ENCODE peak calls at places on chromosomes 7 and 10, in nine cellular contexts. One of them, this sample, is unnamed.

GRCh38 chr10:131316321-131317075 is 5.0 kb upstream of the TCERG1L start:
- DNase-seq in mesenchymal stem cell: no peak
- DNase-seq in NCI-H2171 treated with DMSO at 0.1 percent for 48 hours: no peak
- DNase-seq in RPMI7951: no peak
- DNase-seq in iPS DF 19.7: no peak
- DNase-seq in osteocyte: no peak
- DNase-seq in substantia nigra: no peak
- DNase-seq in amniotic epithelial cell: no peak
- DNase-seq in hippocampal formation: no peak
- DNase-seq in this sample: no peak

GRCh38 chr7:84824057-84824651 is 362.7 kb downstream of the SEMA3D start:
- DNase-seq in substantia nigra: no peak
- DNase-seq in amniotic epithelial cell: no peak
- DNase-seq in mesenchymal stem cell: no peak
- DNase-seq in iPS DF 19.7: no peak
- DNase-seq in RPMI7951: no peak
- DNase-seq in NCI-H2171 treated with DMSO at 0.1 percent for 48 hours: no peak
- DNase-seq in hippocampal formation: no peak
- DNase-seq in osteocyte: no peak
- DNase-seq in this sample: no peak

GRCh38 chr7:153921408-153921807 is 130.8 kb upstream of the DPP6 start:
- DNase-seq in substantia nigra: no peak
- DNase-seq in osteocyte: no peak
- DNase-seq in mesenchymal stem cell: no peak
- DNase-seq in NCI-H2171 treated with DMSO at 0.1 percent for 48 hours: no peak
- DNase-seq in RPMI7951: no peak
- DNase-seq in iPS DF 19.7: no peak
- DNase-seq in amniotic epithelial cell: no peak
- DNase-seq in hippocampal formation: no peak
- DNase-seq in this sample: no peak

GRCh38 chr7:28685660-28686417 is 272.3 kb downstream of the TRIL start:
- DNase-seq in NCI-H2171 treated with DMSO at 0.1 percent for 48 hours: peak
- DNase-seq in hippocampal formation: peak
- DNase-seq in iPS DF 19.7: peak
- DNase-seq in osteocyte: peak
- DNase-seq in mesenchymal stem cell: peak
- DNase-seq in amniotic epithelial cell: peak
- DNase-seq in RPMI7951: peak
- DNase-seq in substantia nigra: peak
- DNase-seq in this sample: peak

GRCh38 chr10:129846991-129847391 is 117.1 kb downstream of the EBF3 start:
- DNase-seq in iPS DF 19.7: no peak
- DNase-seq in RPMI7951: no peak
- DNase-seq in osteocyte: peak
- DNase-seq in mesenchymal stem cell: no peak
- DNase-seq in substantia nigra: no peak
- DNase-seq in hippocampal formation: no peak
- DNase-seq in NCI-H2171 treated with DMSO at 0.1 percent for 48 hours: no peak
- DNase-seq in amniotic epithelial cell: no peak
- DNase-seq in this sample: peak

GRCh38 chr10:49740346-49741107 is 21.6 kb downstream of the OGDHL start:
- DNase-seq in substantia nigra: no peak
- DNase-seq in amniotic epithelial cell: no peak
- DNase-seq in osteocyte: peak
- DNase-seq in RPMI7951: peak
- DNase-seq in NCI-H2171 treated with DMSO at 0.1 percent for 48 hours: no peak
- DNase-seq in iPS DF 19.7: no peak
- DNase-seq in mesenchymal stem cell: no peak
- DNase-seq in hippocampal formation: no peak
- DNase-seq in this sample: no peak

GRCh38 chr10:11147723-11148122 is 130.1 kb downstream of the CELF2 start:
- DNase-seq in substantia nigra: peak
- DNase-seq in hippocampal formation: no peak
- DNase-seq in NCI-H2171 treated with DMSO at 0.1 percent for 48 hours: no peak
- DNase-seq in osteocyte: no peak
- DNase-seq in iPS DF 19.7: no peak
- DNase-seq in RPMI7951: no peak
- DNase-seq in amniotic epithelial cell: no peak
- DNase-seq in mesenchymal stem cell: no peak
- DNase-seq in this sample: no peak

GRCh38 chr7:1232103-1232466 is 587 bp upstream of the UNCX start:
- DNase-seq in NCI-H2171 treated with DMSO at 0.1 percent for 48 hours: peak
- DNase-seq in substantia nigra: no peak
- DNase-seq in iPS DF 19.7: no peak
- DNase-seq in hippocampal formation: no peak
- DNase-seq in mesenchymal stem cell: no peak
- DNase-seq in amniotic epithelial cell: no peak
- DNase-seq in osteocyte: no peak
- DNase-seq in RPMI7951: no peak
- DNase-seq in this sample: no peak

GRCh38 chr10:72370201-72370722 is 15.5 kb upstream of the DNAJB12 start:
- DNase-seq in mesenchymal stem cell: no peak
- DNase-seq in RPMI7951: no peak
- DNase-seq in NCI-H2171 treated with DMSO at 0.1 percent for 48 hours: no peak
- DNase-seq in iPS DF 19.7: no peak
- DNase-seq in substantia nigra: no peak
- DNase-seq in amniotic epithelial cell: no peak
- DNase-seq in hippocampal formation: no peak
- DNase-seq in osteocyte: no peak
- DNase-seq in this sample: no peak

GRCh38 chr10:84820121-84820520 is 491.7 kb downstream of the CCSER2 start:
- DNase-seq in hippocampal formation: peak
- DNase-seq in NCI-H2171 treated with DMSO at 0.1 percent for 48 hours: peak
- DNase-seq in mesenchymal stem cell: no peak
- DNase-seq in osteocyte: no peak
- DNase-seq in substantia nigra: no peak
- DNase-seq in RPMI7951: no peak
- DNase-seq in amniotic epithelial cell: no peak
- DNase-seq in iPS DF 19.7: no peak
- DNase-seq in this sample: no peak

GRCh38 chr7:122528879-122529481 is 169.9 kb downstream of the RNF133 start:
- DNase-seq in iPS DF 19.7: no peak
- DNase-seq in substantia nigra: no peak
- DNase-seq in osteocyte: no peak
- DNase-seq in hippocampal formation: peak
- DNase-seq in amniotic epithelial cell: peak
- DNase-seq in NCI-H2171 treated with DMSO at 0.1 percent for 48 hours: peak
- DNase-seq in RPMI7951: peak
- DNase-seq in mesenchymal stem cell: peak
- DNase-seq in this sample: no peak

GRCh38 chr7:6106140-6106904 is 75.1 kb downstream of the ANKRD61 start:
- DNase-seq in amniotic epithelial cell: peak
- DNase-seq in osteocyte: no peak
- DNase-seq in iPS DF 19.7: no peak
- DNase-seq in RPMI7951: peak
- DNase-seq in substantia nigra: no peak
- DNase-seq in NCI-H2171 treated with DMSO at 0.1 percent for 48 hours: no peak
- DNase-seq in mesenchymal stem cell: peak
- DNase-seq in hippocampal formation: peak
- DNase-seq in this sample: peak

GRCh38 chr10:24618401-24618800 is 105.3 kb downstream of the ARHGAP21 start:
- DNase-seq in NCI-H2171 treated with DMSO at 0.1 percent for 48 hours: no peak
- DNase-seq in substantia nigra: no peak
- DNase-seq in iPS DF 19.7: no peak
- DNase-seq in amniotic epithelial cell: no peak
- DNase-seq in RPMI7951: no peak
- DNase-seq in osteocyte: no peak
- DNase-seq in hippocampal formation: no peak
- DNase-seq in mesenchymal stem cell: no peak
- DNase-seq in this sample: no peak

GRCh38 chr7:136193940-136194339 is 216.8 kb upstream of the MTPN start:
- DNase-seq in iPS DF 19.7: no peak
- DNase-seq in osteocyte: no peak
- DNase-seq in NCI-H2171 treated with DMSO at 0.1 percent for 48 hours: no peak
- DNase-seq in amniotic epithelial cell: no peak
- DNase-seq in RPMI7951: no peak
- DNase-seq in hippocampal formation: no peak
- DNase-seq in mesenchymal stem cell: no peak
- DNase-seq in substantia nigra: no peak
- DNase-seq in this sample: no peak

GRCh38 chr10:78000956-78001472 is 28.3 kb downstream of the POLR3A start:
- DNase-seq in iPS DF 19.7: no peak
- DNase-seq in osteocyte: no peak
- DNase-seq in mesenchymal stem cell: no peak
- DNase-seq in hippocampal formation: no peak
- DNase-seq in substantia nigra: no peak
- DNase-seq in RPMI7951: no peak
- DNase-seq in amniotic epithelial cell: no peak
- DNase-seq in NCI-H2171 treated with DMSO at 0.1 percent for 48 hours: no peak
- DNase-seq in this sample: no peak

GRCh38 chr7:27547401-27547800 is 115.3 kb downstream of the HIBADH start:
- DNase-seq in RPMI7951: no peak
- DNase-seq in mesenchymal stem cell: peak
- DNase-seq in iPS DF 19.7: no peak
- DNase-seq in osteocyte: no peak
- DNase-seq in NCI-H2171 treated with DMSO at 0.1 percent for 48 hours: no peak
- DNase-seq in hippocampal formation: no peak
- DNase-seq in amniotic epithelial cell: peak
- DNase-seq in substantia nigra: no peak
- DNase-seq in this sample: no peak

GRCh38 chr10:98096316-98096715 is 38.1 kb upstream of the R3HCC1L start:
- DNase-seq in substantia nigra: no peak
- DNase-seq in amniotic epithelial cell: no peak
- DNase-seq in osteocyte: peak
- DNase-seq in iPS DF 19.7: no peak
- DNase-seq in mesenchymal stem cell: no peak
- DNase-seq in RPMI7951: no peak
- DNase-seq in NCI-H2171 treated with DMSO at 0.1 percent for 48 hours: no peak
- DNase-seq in hippocampal formation: no peak
- DNase-seq in this sample: no peak

GRCh38 chr10:50375051-50375452 is 123.7 kb upstream of the ASAH2 start:
- DNase-seq in amniotic epithelial cell: no peak
- DNase-seq in RPMI7951: no peak
- DNase-seq in mesenchymal stem cell: no peak
- DNase-seq in substantia nigra: no peak
- DNase-seq in hippocampal formation: no peak
- DNase-seq in osteocyte: no peak
- DNase-seq in iPS DF 19.7: no peak
- DNase-seq in NCI-H2171 treated with DMSO at 0.1 percent for 48 hours: no peak
- DNase-seq in this sample: no peak

GRCh38 chr7:130242198-130243014 is 24.3 kb upstream of the CPA2 start:
- DNase-seq in NCI-H2171 treated with DMSO at 0.1 percent for 48 hours: peak
- DNase-seq in RPMI7951: peak
- DNase-seq in osteocyte: no peak
- DNase-seq in amniotic epithelial cell: peak
- DNase-seq in hippocampal formation: no peak
- DNase-seq in mesenchymal stem cell: peak
- DNase-seq in iPS DF 19.7: peak
- DNase-seq in substantia nigra: peak
- DNase-seq in this sample: peak

GRCh38 chr7:19455508-19456132 is 253.2 kb downstream of the POLR1F start:
- DNase-seq in hippocampal formation: no peak
- DNase-seq in substantia nigra: no peak
- DNase-seq in iPS DF 19.7: no peak
- DNase-seq in mesenchymal stem cell: no peak
- DNase-seq in osteocyte: no peak
- DNase-seq in NCI-H2171 treated with DMSO at 0.1 percent for 48 hours: no peak
- DNase-seq in RPMI7951: no peak
- DNase-seq in amniotic epithelial cell: no peak
- DNase-seq in this sample: no peak

GRCh38 chr10:91296471-91296870 is 76.0 kb downstream of the PCGF5 start:
- DNase-seq in osteocyte: no peak
- DNase-seq in hippocampal formation: no peak
- DNase-seq in amniotic epithelial cell: peak
- DNase-seq in substantia nigra: no peak
- DNase-seq in iPS DF 19.7: no peak
- DNase-seq in RPMI7951: peak
- DNase-seq in NCI-H2171 treated with DMSO at 0.1 percent for 48 hours: peak
- DNase-seq in mesenchymal stem cell: no peak
- DNase-seq in this sample: no peak

GRCh38 chr7:137626469-137627067 is 220.2 kb downstream of the DGKI start:
- DNase-seq in hippocampal formation: peak
- DNase-seq in osteocyte: no peak
- DNase-seq in amniotic epithelial cell: peak
- DNase-seq in iPS DF 19.7: peak
- DNase-seq in substantia nigra: peak
- DNase-seq in RPMI7951: peak
- DNase-seq in mesenchymal stem cell: peak
- DNase-seq in NCI-H2171 treated with DMSO at 0.1 percent for 48 hours: peak
- DNase-seq in this sample: no peak

GRCh38 chr7:19116121-19117080 is 1.0 kb downstream of the TWIST1 start:
- DNase-seq in osteocyte: no peak
- DNase-seq in amniotic epithelial cell: peak
- DNase-seq in mesenchymal stem cell: peak
- DNase-seq in RPMI7951: peak
- DNase-seq in NCI-H2171 treated with DMSO at 0.1 percent for 48 hours: peak
- DNase-seq in iPS DF 19.7: no peak
- DNase-seq in hippocampal formation: no peak
- DNase-seq in substantia nigra: no peak
- DNase-seq in this sample: peak

GRCh38 chr7:144526912-144527610 is 123.6 kb upstream of the NOBOX start:
- DNase-seq in RPMI7951: no peak
- DNase-seq in NCI-H2171 treated with DMSO at 0.1 percent for 48 hours: no peak
- DNase-seq in iPS DF 19.7: no peak
- DNase-seq in mesenchymal stem cell: no peak
- DNase-seq in osteocyte: no peak
- DNase-seq in hippocampal formation: no peak
- DNase-seq in substantia nigra: no peak
- DNase-seq in amniotic epithelial cell: no peak
- DNase-seq in this sample: no peak

GRCh38 chr10:62584216-62584615 is 210.0 kb downstream of the ZNF365 start:
- DNase-seq in iPS DF 19.7: no peak
- DNase-seq in osteocyte: no peak
- DNase-seq in substantia nigra: no peak
- DNase-seq in hippocampal formation: no peak
- DNase-seq in RPMI7951: peak
- DNase-seq in amniotic epithelial cell: peak
- DNase-seq in mesenchymal stem cell: peak
- DNase-seq in NCI-H2171 treated with DMSO at 0.1 percent for 48 hours: no peak
- DNase-seq in this sample: no peak

GRCh38 chr10:33706746-33707145 is 372.3 kb upstream of the NRP1 start:
- DNase-seq in RPMI7951: peak
- DNase-seq in amniotic epithelial cell: no peak
- DNase-seq in mesenchymal stem cell: no peak
- DNase-seq in osteocyte: no peak
- DNase-seq in hippocampal formation: no peak
- DNase-seq in iPS DF 19.7: no peak
- DNase-seq in substantia nigra: no peak
- DNase-seq in NCI-H2171 treated with DMSO at 0.1 percent for 48 hours: no peak
- DNase-seq in this sample: no peak

GRCh38 chr7:44335184-44335583 is 9.8 kb upstream of the CAMK2B start:
- DNase-seq in hippocampal formation: no peak
- DNase-seq in iPS DF 19.7: no peak
- DNase-seq in RPMI7951: no peak
- DNase-seq in osteocyte: no peak
- DNase-seq in mesenchymal stem cell: no peak
- DNase-seq in substantia nigra: no peak
- DNase-seq in NCI-H2171 treated with DMSO at 0.1 percent for 48 hours: no peak
- DNase-seq in amniotic epithelial cell: no peak
- DNase-seq in this sample: no peak

GRCh38 chr10:64091889-64092288 is 570.7 kb downstream of the REEP3 start:
- DNase-seq in hippocampal formation: peak
- DNase-seq in iPS DF 19.7: no peak
- DNase-seq in amniotic epithelial cell: no peak
- DNase-seq in RPMI7951: no peak
- DNase-seq in mesenchymal stem cell: peak
- DNase-seq in NCI-H2171 treated with DMSO at 0.1 percent for 48 hours: peak
- DNase-seq in osteocyte: no peak
- DNase-seq in substantia nigra: peak
- DNase-seq in this sample: no peak

GRCh38 chr7:7499892-7500291 is 35.8 kb downstream of the COL28A1 start:
- DNase-seq in iPS DF 19.7: no peak
- DNase-seq in mesenchymal stem cell: no peak
- DNase-seq in substantia nigra: no peak
- DNase-seq in RPMI7951: no peak
- DNase-seq in hippocampal formation: no peak
- DNase-seq in NCI-H2171 treated with DMSO at 0.1 percent for 48 hours: no peak
- DNase-seq in osteocyte: no peak
- DNase-seq in amniotic epithelial cell: no peak
- DNase-seq in this sample: no peak

GRCh38 chr7:112143567-112143966 is 62.6 kb downstream of the DOCK4 start:
- DNase-seq in substantia nigra: no peak
- DNase-seq in hippocampal formation: no peak
- DNase-seq in NCI-H2171 treated with DMSO at 0.1 percent for 48 hours: no peak
- DNase-seq in amniotic epithelial cell: peak
- DNase-seq in iPS DF 19.7: no peak
- DNase-seq in osteocyte: no peak
- DNase-seq in RPMI7951: peak
- DNase-seq in mesenchymal stem cell: peak
- DNase-seq in this sample: no peak

GRCh38 chr10:96626795-96627194 is 40.0 kb upstream of the TM9SF3 start:
- DNase-seq in substantia nigra: no peak
- DNase-seq in osteocyte: no peak
- DNase-seq in mesenchymal stem cell: no peak
- DNase-seq in NCI-H2171 treated with DMSO at 0.1 percent for 48 hours: no peak
- DNase-seq in iPS DF 19.7: peak
- DNase-seq in amniotic epithelial cell: no peak
- DNase-seq in hippocampal formation: no peak
- DNase-seq in RPMI7951: peak
- DNase-seq in this sample: no peak

This sample was measured in upper lobe of right lung.